ENCODE peak calls at places on chromosomes 1 and 21, in five cellular contexts. Z is epithelial cell of esophagus, Q is Caco-2, T is brain microvascular endothelial cell, J is tibial artery. V is an unnamed sample.

GRCh38 chr21:29091032-29091431 is 17.6 kb upstream of the CCT8 start:
- DNase-seq in Z (peak; percentile 77), Q (no peak), T (peak; percentile 45), J (no peak), V (no peak)

GRCh38 chr1:19232526-19232851 is 18.8 kb downstream of the EMC1 start:
- DNase-seq in Z (no peak), Q (no peak), T (no peak), J (peak; percentile 64), V (peak; percentile 44)

GRCh38 chr1:41862411-41863221 is 56.1 kb downstream of the HIVEP3 start:
- DNase-seq in Z (peak; percentile 93), Q (no peak), T (peak; percentile 97), J (no peak), V (no peak)

GRCh38 chr1:153231800-153232199 is 14.4 kb downstream of the PRR9 start:
- DNase-seq in Z (no peak), Q (no peak), T (no peak), J (no peak), V (no peak)

GRCh38 chr21:8991968-8992621 is 1529.3 kb upstream of the TPTE start:
- DNase-seq in Z (no peak), Q (no peak), T (no peak), J (no peak), V (no peak)

GRCh38 chr21:45363921-45364463 is 41.0 kb upstream of the COL18A1 start:
- DNase-seq in Z (peak; percentile 89), Q (no peak), T (peak; percentile 98), J (peak; percentile 97), V (peak; percentile 60)

GRCh38 chr1:112370981-112371380 is 25.0 kb upstream of the CTTNBP2NL start:
- DNase-seq in Z (no peak), Q (no peak), T (no peak), J (no peak), V (no peak)

GRCh38 chr1:53606197-53607095 is 132.5 kb downstream of the GLIS1 start:
- DNase-seq in Z (no peak), Q (no peak), T (no peak), J (peak; percentile 51), V (no peak)

GRCh38 chr1:19384113-19384512 is 72.0 kb downstream of the SLC66A1 start:
- DNase-seq in Z (peak; percentile 35), Q (no peak), T (peak; percentile 41), J (no peak), V (no peak)

GRCh38 chr1:208565761-208566440 is 321.7 kb upstream of the PLXNA2 start:
- DNase-seq in Z (no peak), Q (no peak), T (no peak), J (no peak), V (no peak)

GRCh38 chr21:35319684-35320083 is 270.6 kb upstream of the RUNX1 start:
- DNase-seq in Z (peak; percentile 60), Q (no peak), T (no peak), J (no peak), V (no peak)

GRCh38 chr21:14918542-14918941 is 146.3 kb downstream of the NRIP1 start:
- DNase-seq in Z (no peak), Q (no peak), T (no peak), J (no peak), V (no peak)

GRCh38 chr1:29821605-29822004 is 585.3 kb downstream of the PTPRU start:
- DNase-seq in Z (no peak), Q (no peak), T (no peak), J (no peak), V (no peak)

GRCh38 chr1:91712393-91712792 is 173.6 kb downstream of the TGFBR3 start:
- DNase-seq in Z (no peak), Q (no peak), T (no peak), J (no peak), V (no peak)
- H3K4me3 ChIP-seq in Z (no peak overlapping the region), Q (no peak overlapping the region), T (no peak overlapping the region), J (no peak overlapping the region), V (no peak overlapping the region)

GRCh38 chr1:14676400-14676799 is 77.9 kb downstream of the KAZN start:
- DNase-seq in Z (no peak), Q (no peak), T (no peak), J (no peak), V (no peak)
- TF ChIP-seq CTCF in Z (no peak), Q (no peak), T (no peak), J (no peak), V (no peak)

GRCh38 chr21:42524341-42525227 is 10.9 kb downstream of the SLC37A1 start:
- DNase-seq in Z (no peak), Q (no peak), T (peak; percentile 15), J (peak; percentile 86), V (peak; percentile 38)
- H3K4me3 ChIP-seq in Z (no peak overlapping the region), Q (no peak overlapping the region), T (peak overlapping the region; percentile 22), J (peak overlapping the region; percentile 46), V (peak overlapping the region; percentile 26)

GRCh38 chr1:84668185-84668584 is 22.1 kb downstream of the SSX2IP start:
- DNase-seq in Z (peak; percentile 20), Q (no peak), T (no peak), J (no peak), V (no peak)
- TF ChIP-seq CTCF in Z (no peak), Q (no peak), T (peak; percentile 37), J (peak; percentile 22), V (no peak)

GRCh38 chr1:26771285-26771642 is 16.5 kb upstream of the PIGV start:
- DNase-seq in Z (no peak), Q (no peak), T (no peak), J (no peak), V (no peak)

GRCh38 chr1:26775666-26776065 is 12.1 kb upstream of the PIGV start:
- DNase-seq in Z (no peak), Q (no peak), T (no peak), J (no peak), V (no peak)

GRCh38 chr1:26774462-26774861 is 13.3 kb upstream of the PIGV start:
- DNase-seq in Z (no peak), Q (no peak), T (no peak), J (no peak), V (no peak)

GRCh38 chr1:26771643-26772321 is 16.0 kb upstream of the PIGV start:
- DNase-seq in Z (peak; percentile 74), Q (peak; percentile 71), T (peak; percentile 94), J (no peak), V (no peak)

GRCh38 chr1:26772687-26773086 is 15.1 kb upstream of the PIGV start:
- DNase-seq in Z (peak; percentile 88), Q (no peak), T (peak; percentile 86), J (no peak), V (no peak)
- H3K4me3 ChIP-seq in Z (no peak overlapping the region), Q (no peak overlapping the region), T (no peak overlapping the region), J (no peak overlapping the region), V (no peak overlapping the region)

GRCh38 chr1:241499910-241500309 is 19.6 kb downstream of the FH start:
- DNase-seq in Z (peak; percentile 51), Q (no peak), T (peak; percentile 9), J (no peak), V (no peak)
- TF ChIP-seq CTCF in Z (peak; percentile 50), Q (peak; percentile 34), T (peak; percentile 58), J (no peak), V (peak; percentile 60)

DNA sequence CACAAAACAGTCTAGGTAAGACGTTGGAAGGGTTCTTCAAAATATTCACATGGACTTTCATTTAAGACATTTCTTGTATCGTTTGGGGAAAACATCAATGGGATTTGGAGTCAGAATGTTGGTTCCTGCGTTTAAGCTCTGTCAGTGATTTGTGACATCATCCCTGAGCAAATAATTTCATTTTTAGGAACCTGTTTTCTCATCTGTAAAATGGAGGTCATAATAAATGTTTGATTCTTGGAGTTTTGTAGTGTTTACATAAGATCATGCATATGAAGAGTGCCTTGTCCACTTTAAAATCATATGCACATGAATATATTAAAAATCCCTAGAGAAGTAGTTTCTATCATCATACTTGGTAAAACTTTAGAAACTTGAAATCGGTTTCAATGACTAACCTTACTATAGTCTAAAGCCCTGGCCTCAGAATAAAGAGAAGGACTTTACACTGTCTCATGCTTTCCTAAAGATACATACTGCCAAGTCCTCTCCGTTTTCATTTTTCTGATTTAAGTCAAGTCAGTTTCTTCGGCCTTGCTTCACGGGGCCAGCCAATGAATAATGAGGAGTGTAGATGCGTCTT is 178.4 kb downstream of the ADSS2 start:
- DNase-seq in Z (no peak), Q (no peak), T (no peak), J (no peak), V (no peak)
- H3K4me3 ChIP-seq in Z (no peak overlapping the region), Q (no peak overlapping the region), T (peak overlapping the region; percentile 33), J (peak overlapping the region; percentile 14), V (no peak overlapping the region)

GRCh38 chr1:230174041-230174440 is 107.0 kb downstream of the GALNT2 start:
- DNase-seq in Z (no peak), Q (no peak), T (no peak), J (no peak), V (no peak)

GRCh38 chr1:230179249-230179648 is 112.2 kb downstream of the GALNT2 start:
- DNase-seq in Z (no peak), Q (no peak), T (no peak), J (no peak), V (no peak)

GRCh38 chr1:230175839-230176238 is 108.8 kb downstream of the GALNT2 start:
- DNase-seq in Z (no peak), Q (no peak), T (no peak), J (no peak), V (no peak)

GRCh38 chr1:230174765-230175747 is 108.0 kb downstream of the GALNT2 start:
- DNase-seq in Z (no peak), Q (no peak), T (no peak), J (no peak), V (no peak)

DNA sequence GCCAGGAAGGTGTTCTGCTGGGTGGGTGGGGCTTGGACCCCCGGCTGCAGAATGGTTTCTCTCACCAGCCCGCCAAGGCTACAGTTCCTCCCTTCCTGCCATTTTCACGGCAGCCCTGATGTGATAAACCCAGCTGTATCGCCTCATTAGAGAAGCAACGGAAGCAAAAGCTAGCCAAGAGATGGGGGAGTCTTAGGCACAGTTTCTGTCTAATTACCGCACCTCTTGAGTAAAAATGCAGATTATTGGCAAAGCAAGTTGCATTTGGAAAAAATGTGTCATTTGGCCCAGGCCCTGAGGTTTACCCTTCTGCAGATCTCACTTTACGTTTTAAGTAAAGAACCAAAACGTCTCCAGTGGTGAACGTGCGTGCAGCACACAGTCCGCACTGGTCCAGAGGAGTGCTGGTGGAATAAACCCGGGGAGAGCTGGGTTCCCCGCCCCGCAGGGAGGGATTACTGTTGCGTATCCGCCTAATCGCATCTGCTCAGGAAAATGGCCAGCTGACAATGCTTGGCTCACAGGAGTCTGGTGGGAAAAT is 109.9 kb downstream of the GALNT2 start:
- DNase-seq in Z (no peak), Q (no peak), T (no peak), J (peak; percentile 86), V (no peak)
- TF ChIP-seq CTCF in Z (no peak), Q (no peak), T (no peak), J (peak; percentile 16), V (no peak)

GRCh38 chr1:151399890-151400235 is 490 bp downstream of the PSMB4 start:
- DNase-seq in Z (peak; percentile 20), Q (no peak), T (peak; percentile 15), J (no peak), V (no peak)

GRCh38 chr1:151401860-151402259 is 2.5 kb downstream of the PSMB4 start:
- DNase-seq in Z (no peak), Q (no peak), T (no peak), J (no peak), V (no peak)

GRCh38 chr1:151401125-151401788 is 1.9 kb downstream of the PSMB4 start:
- DNase-seq in Z (no peak), Q (no peak), T (no peak), J (no peak), V (no peak)

GRCh38 chr1:151402764-151403163 is 3.4 kb downstream of the PSMB4 start:
- DNase-seq in Z (no peak), Q (no peak), T (no peak), J (no peak), V (no peak)

GRCh38 chr1:151398691-151399065 is 695 bp upstream of the PSMB4 start:
- DNase-seq in Z (no peak), Q (no peak), T (no peak), J (no peak), V (no peak)
- H3K4me3 ChIP-seq in Z (no peak overlapping the region), Q (peak overlapping the region; percentile 20), T (no peak overlapping the region), J (peak overlapping the region; percentile 83), V (peak overlapping the region; percentile 98)